ENCODE peak calls at places on chromosomes 13 and 19, in six cellular contexts. Z, L, M, S, O and N are unnamed samples.

GRCh38 chr13:111548301-111548700 is 227.9 kb downstream of the TEX29 start:
- DNase-seq in Z (no peak), S (no peak), M (no peak), L (no peak), O (no peak), N (no peak)

GRCh38 chr13:97586941-97587340 is 153.0 kb downstream of the RAP2A start:
- DNase-seq in M (no peak), Z (no peak), S (no peak), O (no peak), L (no peak), N (no peak)

GRCh38 chr13:102774210-102774560 is 599 bp upstream of the TEX30 start:
- DNase-seq in O (no peak), L (no peak), S (no peak), Z (no peak), M (no peak), N (no peak)

GRCh38 chr19:37763488-37763887 is 15.9 kb downstream of the ZNF573 start:
- DNase-seq in L (no peak), Z (no peak), M (no peak), O (no peak), S (peak), N (peak)

GRCh38 chr19:48975947-48976847 is 11.1 kb downstream of the FTL start:
- DNase-seq in O (no peak), L (no peak), Z (no peak), S (no peak), M (no peak), N (no peak)

GRCh38 chr19:1417145-1417544 is 9.8 kb downstream of the DAZAP1 start:
- DNase-seq in O (no peak), S (peak), M (no peak), Z (no peak), L (no peak), N (no peak)

GRCh38 chr19:18506101-18506534 is 15.8 kb downstream of the ELL start:
- DNase-seq in Z (no peak), M (no peak), S (no peak), L (no peak), O (no peak), N (no peak)

GRCh38 chr13:73060251-73061160 is 1.7 kb downstream of the KLF5 start:
- DNase-seq in S (peak), O (peak), Z (peak), M (no peak), L (no peak), N (no peak)